ENCODE peak calls at places on chromosomes 4 and X, in four cellular contexts. T is stimulated activated CD8-positive, alpha-beta memory T cell treated with anti-CD3 and anti-CD28 coated beads, Interleukin-15, amount 100 ng/mL, for 24 hours; E is HT1080; Q is neuronal stem cell. I is an unnamed sample.

GRCh38 chrX:127404156-127404555 is 584.6 kb downstream of the PRR32 start:
- DNase-seq in T (no peak), E (no peak), Q (no peak), I (no peak)

GRCh38 chr4:102503301-102503746 is 2.2 kb downstream of the NFKB1 start:
- DNase-seq in T (no peak), E (no peak), Q (no peak), I (no peak)

GRCh38 chrX:1601051-1601767 is 9.8 kb downstream of the AKAP17A start:
- DNase-seq in T (no peak), E (no peak), Q (no peak), I (no peak)

GRCh38 chr4:182975806-182976205 is 58.6 kb upstream of the DCTD start:
- DNase-seq in T (no peak), E (peak), Q (no peak), I (peak)

GRCh38 chr4:36568575-36568974 is 287.2 kb downstream of the DTHD1 start:
- DNase-seq in T (no peak), E (no peak), Q (no peak), I (no peak)

GRCh38 chr4:168218663-168219062 is 99.9 kb downstream of the DDX60 start:
- DNase-seq in T (no peak), E (peak), Q (no peak), I (no peak)

GRCh38 chrX:110286126-110286525 is 31.8 kb downstream of the AMMECR1 start:
- DNase-seq in T (no peak), E (peak), Q (no peak), I (no peak)

GRCh38 chr4:76821661-76822060 is 76.3 kb downstream of the SOWAHB start:
- DNase-seq in T (no peak), E (no peak), Q (no peak), I (no peak)

GRCh38 chrX:48460606-48461005 is 9.5 kb downstream of the SLC38A5 start:
- DNase-seq in T (no peak), E (no peak), Q (no peak), I (no peak)

GRCh38 chr4:56666279-56666678 is 14.8 kb downstream of the HOPX start:
- DNase-seq in T (no peak), E (no peak), Q (no peak), I (no peak)

GRCh38 chrX:22159071-22159470 is 113.6 kb upstream of the CBLL2 start:
- DNase-seq in T (no peak), E (no peak), Q (no peak), I (no peak)

GRCh38 chr4:1470393-1470670 is 64.1 kb upstream of the NKX1-1 start:
- DNase-seq in T (no peak), E (no peak), Q (no peak), I (no peak)

GRCh38 chr4:168831919-168832745 is 177.9 kb downstream of the CBR4 start:
- DNase-seq in T (peak), E (peak), Q (peak), I (no peak)

GRCh38 chrX:39331062-39331704 is 529.9 kb downstream of the MID1IP1 start:
- DNase-seq in T (no peak), E (no peak), Q (no peak), I (peak)

GRCh38 chr4:76305033-76305687 is 1.4 kb upstream of the STBD1 start:
- DNase-seq in T (no peak), E (no peak), Q (no peak), I (no peak)

GRCh38 chr4:162163892-162164759 is at the start of gene FSTL5:
- DNase-seq in T (no peak), E (peak), Q (peak), I (no peak)

GRCh38 chr4:157072002-157072401 is 3.9 kb upstream of the GLRB start:
- DNase-seq in T (no peak), E (peak), Q (no peak), I (no peak)

GRCh38 chr4:6134612-6135220 is 65.6 kb downstream of the JAKMIP1 start:
- DNase-seq in T (peak), E (peak), Q (no peak), I (peak)

GRCh38 chr4:168882650-168883233 is 127.3 kb downstream of the CBR4 start:
- DNase-seq in T (no peak), E (peak), Q (no peak), I (no peak)

GRCh38 chr4:117893207-117893606 is 141.1 kb upstream of the NDST3 start:
- DNase-seq in T (no peak), E (peak), Q (no peak), I (no peak)

GRCh38 chrX:122269243-122269781 is 914.8 kb upstream of the GRIA3 start:
- DNase-seq in T (no peak), E (no peak), Q (no peak), I (no peak)

GRCh38 chr4:154928640-154929257 is 147.7 kb downstream of the RBM46 start:
- DNase-seq in T (no peak), E (peak), Q (peak), I (no peak)

GRCh38 chr4:102761478-102761790 is 666 bp upstream of the MANBA start:
- DNase-seq in T (no peak), E (no peak), Q (peak), I (no peak)

GRCh38 chr4:31088600-31089230 is 368.5 kb downstream of the PCDH7 start:
- DNase-seq in T (no peak), E (no peak), Q (no peak), I (no peak)

GRCh38 chr4:154254999-154255398 is 236.6 kb downstream of the DCHS2 start:
- DNase-seq in T (no peak), E (no peak), Q (no peak), I (no peak)